ENCODE peak calls at places on chromosome 18, in four cellular contexts. One of them, this sample, is unnamed.

GRCh38 chr18:63534615-63535014 is 7.6 kb upstream of the SERPINB12 start:
- DNase-seq in H54: no peak
- DNase-seq in upper lobe of left lung: no peak
- DNase-seq in HCT116: no peak
- DNase-seq in this sample: no peak

GRCh38 chr18:47251289-47252120 is at the start of gene SKOR2:
- DNase-seq in H54: no peak
- DNase-seq in HCT116: no peak
- DNase-seq in upper lobe of left lung: no peak
- DNase-seq in this sample: no peak

GRCh38 chr18:79950440-79951341 is 762 bp downstream of the SLC66A2 start:
- DNase-seq in HCT116: no peak
- DNase-seq in upper lobe of left lung: peak
- DNase-seq in H54: no peak
- DNase-seq in this sample: no peak

GRCh38 chr18:76052196-76052595 is 442.8 kb downstream of the ZNF516 start:
- DNase-seq in H54: no peak
- DNase-seq in HCT116: no peak
- DNase-seq in upper lobe of left lung: no peak
- DNase-seq in this sample: no peak

GRCh38 chr18:45518770-45519169 is 96.5 kb upstream of the SLC14A2 start:
- DNase-seq in HCT116: no peak
- DNase-seq in upper lobe of left lung: no peak
- DNase-seq in H54: no peak
- DNase-seq in this sample: no peak

GRCh38 chr18:70188113-70188512 is 17.4 kb downstream of the RTTN start:
- DNase-seq in HCT116: no peak
- DNase-seq in H54: no peak
- DNase-seq in upper lobe of left lung: no peak
- DNase-seq in this sample: no peak

GRCh38 chr18:46518438-46518837 is 138.6 kb downstream of the LOXHD1 start:
- DNase-seq in upper lobe of left lung: no peak
- DNase-seq in HCT116: no peak
- DNase-seq in H54: no peak
- DNase-seq in this sample: no peak

GRCh38 chr18:51195602-51196115 is 1.8 kb downstream of the MEX3C start:
- DNase-seq in upper lobe of left lung: peak
- DNase-seq in H54: no peak
- DNase-seq in HCT116: peak
- DNase-seq in this sample: peak

GRCh38 chr18:24616638-24617037 is 156.2 kb downstream of the HRH4 start:
- DNase-seq in upper lobe of left lung: no peak
- DNase-seq in H54: no peak
- DNase-seq in HCT116: no peak
- DNase-seq in this sample: no peak
- TF ChIP-seq POLR2A in upper lobe of left lung: no peak
- TF ChIP-seq POLR2A in H54: no peak
- TF ChIP-seq POLR2A in HCT116: no peak
- TF ChIP-seq POLR2A in this sample: no peak

GRCh38 chr18:57803119-57803969 is at the start of gene ATP8B1:
- DNase-seq in HCT116: peak
- DNase-seq in H54: no peak
- DNase-seq in upper lobe of left lung: peak
- DNase-seq in this sample: no peak
- TF ChIP-seq POLR2A in HCT116: peak
- TF ChIP-seq POLR2A in H54: peak
- TF ChIP-seq POLR2A in upper lobe of left lung: peak
- TF ChIP-seq POLR2A in this sample: no peak

GRCh38 chr18:27789406-27789805 is 387.5 kb downstream of the CDH2 start:
- DNase-seq in HCT116: no peak
- DNase-seq in H54: no peak
- DNase-seq in upper lobe of left lung: no peak
- DNase-seq in this sample: no peak
- TF ChIP-seq POLR2A in HCT116: no peak
- TF ChIP-seq POLR2A in H54: no peak
- TF ChIP-seq POLR2A in upper lobe of left lung: no peak
- TF ChIP-seq POLR2A in this sample: no peak

GRCh38 chr18:62186656-62187542 is at the start of the genes PIGN and RELCH:
- DNase-seq in H54: peak
- DNase-seq in upper lobe of left lung: peak
- DNase-seq in HCT116: peak
- DNase-seq in this sample: peak
- TF ChIP-seq POLR2A in H54: peak
- TF ChIP-seq POLR2A in upper lobe of left lung: no peak
- TF ChIP-seq POLR2A in HCT116: peak
- TF ChIP-seq POLR2A in this sample: peak

GRCh38 chr18:12287684-12288405 is 20.2 kb upstream of the TUBB6 start:
- DNase-seq in H54: peak
- DNase-seq in upper lobe of left lung: peak
- DNase-seq in HCT116: peak
- DNase-seq in this sample: peak
- TF ChIP-seq POLR2A in H54: peak
- TF ChIP-seq POLR2A in upper lobe of left lung: no peak
- TF ChIP-seq POLR2A in HCT116: no peak
- TF ChIP-seq POLR2A in this sample: peak

DNA sequence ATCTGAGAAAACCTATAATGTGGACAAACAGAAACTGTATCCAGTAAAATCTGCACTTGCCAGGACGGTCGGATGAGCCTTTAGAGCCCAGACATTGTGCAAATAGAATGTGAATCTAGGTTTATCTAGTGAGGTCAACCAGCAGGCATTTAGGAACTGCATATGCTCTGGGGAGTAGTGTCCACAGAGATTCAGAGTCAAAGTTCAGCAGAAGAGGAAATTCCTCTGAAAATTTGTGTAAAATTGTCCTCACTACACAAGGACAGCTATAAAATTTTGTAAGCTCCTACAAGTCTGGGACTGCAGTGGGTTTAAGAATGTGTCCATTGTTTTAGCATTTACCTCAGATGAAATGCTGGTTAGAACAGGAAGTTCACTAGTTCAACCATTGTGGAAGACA is 9.8 kb upstream of the NDUFV2 start:
- DNase-seq in H54: no peak
- DNase-seq in upper lobe of left lung: no peak
- DNase-seq in HCT116: no peak
- DNase-seq in this sample: no peak
- TF ChIP-seq POLR2A in H54: no peak
- TF ChIP-seq POLR2A in upper lobe of left lung: no peak
- TF ChIP-seq POLR2A in HCT116: no peak
- TF ChIP-seq POLR2A in this sample: no peak

DNA sequence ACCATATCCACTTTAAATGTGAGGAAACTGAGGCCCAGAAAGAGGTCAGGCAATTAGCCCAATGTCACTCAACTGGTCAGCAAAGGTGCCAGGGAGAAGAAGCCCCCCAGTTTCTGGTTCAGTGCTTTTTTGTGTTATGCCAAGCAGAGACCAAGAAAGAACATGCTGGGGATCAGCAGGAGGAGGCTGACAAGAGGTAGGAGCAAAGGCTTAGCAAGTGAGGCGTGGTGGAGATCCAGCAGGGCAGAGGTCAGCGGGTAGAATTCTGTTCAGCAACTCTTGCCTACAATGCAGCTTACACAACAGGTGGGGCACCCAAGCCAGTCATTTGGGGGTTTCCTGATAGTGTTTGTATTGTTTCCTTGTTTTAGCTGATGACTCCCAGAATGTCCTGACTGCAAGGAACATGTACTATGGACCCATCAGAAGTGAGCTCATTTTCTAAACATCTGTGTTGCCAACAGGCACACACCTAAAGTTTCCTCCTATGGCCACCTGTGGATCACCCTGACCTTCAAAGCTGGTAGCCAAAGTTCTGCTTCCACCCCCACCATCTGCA is 28.2 kb downstream of the LPIN2 start:
- DNase-seq in upper lobe of left lung: no peak
- DNase-seq in H54: no peak
- DNase-seq in HCT116: no peak
- DNase-seq in this sample: no peak
- TF ChIP-seq POLR2A in upper lobe of left lung: no peak
- TF ChIP-seq POLR2A in H54: no peak
- TF ChIP-seq POLR2A in HCT116: no peak
- TF ChIP-seq POLR2A in this sample: no peak

GRCh38 chr18:9952633-9953416 is 39.0 kb downstream of the VAPA start:
- DNase-seq in upper lobe of left lung: no peak
- DNase-seq in H54: peak
- DNase-seq in HCT116: no peak
- DNase-seq in this sample: no peak
- TF ChIP-seq POLR2A in upper lobe of left lung: no peak
- TF ChIP-seq POLR2A in H54: no peak
- TF ChIP-seq POLR2A in HCT116: no peak
- TF ChIP-seq POLR2A in this sample: no peak